ENCODE peak calls at places on chromosomes 1 and 21, in five cellular contexts. B is tibial artery, Q is brain microvascular endothelial cell, X is OCI-LY7, J is breast epithelium. I is an unnamed sample.

GRCh38 chr1:66335859-66336640 is 197.9 kb upstream of the SGIP1 start:
- DNase-seq in B (peak), J (peak), X (peak), Q (peak), I (peak)

GRCh38 chr1:22420456-22421053 is 31.1 kb upstream of the ZBTB40 start:
- DNase-seq in J (peak), Q (peak), X (peak), B (peak), I (peak)

GRCh38 chr1:20486457-20487235 is 636 bp upstream of the CAMK2N1 start:
- DNase-seq in J (peak), Q (no peak), B (no peak), X (no peak), I (peak)

GRCh38 chr1:64268653-64269557 is 65.5 kb downstream of the UBE2U start:
- DNase-seq in B (peak), Q (peak), X (peak), J (peak), I (peak)

GRCh38 chr1:159884296-159884695 is 15.7 kb downstream of the CFAP45 start:
- DNase-seq in B (no peak), J (no peak), X (no peak), Q (no peak), I (no peak)

GRCh38 chr1:199297174-199297573 is 658.3 kb downstream of the PTPRC start:
- DNase-seq in J (no peak), X (no peak), Q (no peak), B (no peak), I (no peak)

GRCh38 chr1:37149296-37149695 is 115.0 kb upstream of the GRIK3 start:
- DNase-seq in X (no peak), B (no peak), Q (no peak), J (no peak), I (no peak)

GRCh38 chr21:46226920-46227599 is 1.5 kb downstream of the LSS start:
- DNase-seq in B (no peak), Q (peak), X (peak), J (no peak), I (peak)

GRCh38 chr1:243230914-243231313 is 24.2 kb downstream of the CEP170 start:
- DNase-seq in X (peak), Q (no peak), J (no peak), B (no peak), I (peak)

GRCh38 chr1:237677979-237678378 is 212.7 kb downstream of the ZP4 start:
- DNase-seq in X (no peak), J (no peak), B (no peak), Q (peak), I (peak)

GRCh38 chr1:15584489-15585363 is at the start of gene AGMAT:
- DNase-seq in X (peak), J (no peak), B (no peak), Q (peak), I (peak)

GRCh38 chr1:227786673-227787512 is 28.6 kb upstream of the PRSS38 start:
- DNase-seq in X (no peak), J (peak), B (no peak), Q (no peak), I (no peak)

DNA sequence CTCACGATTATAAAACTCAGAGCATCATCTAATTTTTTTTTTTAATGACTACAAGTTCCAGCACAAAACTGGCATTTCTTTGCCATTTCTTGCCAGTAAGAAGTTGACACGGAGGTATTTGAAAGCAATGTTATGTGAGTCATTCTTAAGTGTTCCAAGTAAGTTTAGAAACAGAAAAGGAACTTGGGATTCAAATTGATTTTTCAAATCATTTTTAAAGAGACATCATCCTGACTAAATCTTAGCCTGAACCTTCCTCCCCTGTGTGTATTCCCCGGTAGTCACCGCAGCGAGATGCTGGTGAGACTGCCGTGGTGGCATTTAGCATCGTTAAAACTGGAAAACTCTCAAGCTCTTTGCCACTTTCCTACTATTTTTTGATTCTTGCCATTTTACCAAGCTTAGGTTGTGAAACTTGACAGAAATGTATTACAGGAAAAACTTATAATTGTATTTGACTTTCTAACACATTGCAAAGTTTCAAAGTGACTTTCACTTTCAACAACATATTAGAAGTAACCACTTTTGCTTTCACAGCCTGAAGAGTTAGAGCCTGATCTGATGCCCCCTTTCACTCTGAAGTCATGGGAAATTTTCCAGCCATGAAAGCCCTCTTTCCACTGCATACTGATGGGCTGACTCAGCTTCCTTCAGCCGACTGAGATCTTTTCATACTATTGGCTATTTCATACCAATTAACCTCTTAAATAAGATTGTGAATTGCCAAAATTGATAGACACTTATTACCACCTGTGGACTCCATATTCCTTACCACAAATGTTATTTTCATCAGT is 61.4 kb downstream of the OLFML2B start:
- DNase-seq in J (no peak), Q (peak), X (no peak), B (no peak), I (peak)
- TF ChIP-seq CTCF in J (no peak), Q (peak), X (no peak), B (no peak), I (no peak)

GRCh38 chr1:192552619-192553225 is 22.9 kb upstream of the RGS1 start:
- DNase-seq in X (no peak), Q (no peak), B (no peak), J (no peak), I (no peak)
- H3K4me3 ChIP-seq in X (no peak), Q (no peak), B (no peak), J (no peak), I (no peak)

GRCh38 chr1:109718495-109718894 is 6.4 kb downstream of the GSTM5 start:
- DNase-seq in B (no peak), X (no peak), Q (no peak), J (no peak), I (peak)
- TF ChIP-seq CTCF in B (no peak), X (peak), Q (no peak), J (no peak), I (no peak)

GRCh38 chr1:241998950-241999495 is at the start of gene MAP1LC3C:
- DNase-seq in Q (no peak), J (no peak), B (no peak), X (no peak), I (no peak)
- H3K4me3 ChIP-seq in Q (peak), J (peak), B (peak), X (no peak), I (peak)

GRCh38 chr1:161201828-161202712 is at the start of gene NDUFS2:
- DNase-seq in B (peak), Q (peak), J (peak), X (peak), I (peak)
- TF ChIP-seq CTCF in B (no peak), Q (peak), J (peak), X (peak), I (peak)

DNA sequence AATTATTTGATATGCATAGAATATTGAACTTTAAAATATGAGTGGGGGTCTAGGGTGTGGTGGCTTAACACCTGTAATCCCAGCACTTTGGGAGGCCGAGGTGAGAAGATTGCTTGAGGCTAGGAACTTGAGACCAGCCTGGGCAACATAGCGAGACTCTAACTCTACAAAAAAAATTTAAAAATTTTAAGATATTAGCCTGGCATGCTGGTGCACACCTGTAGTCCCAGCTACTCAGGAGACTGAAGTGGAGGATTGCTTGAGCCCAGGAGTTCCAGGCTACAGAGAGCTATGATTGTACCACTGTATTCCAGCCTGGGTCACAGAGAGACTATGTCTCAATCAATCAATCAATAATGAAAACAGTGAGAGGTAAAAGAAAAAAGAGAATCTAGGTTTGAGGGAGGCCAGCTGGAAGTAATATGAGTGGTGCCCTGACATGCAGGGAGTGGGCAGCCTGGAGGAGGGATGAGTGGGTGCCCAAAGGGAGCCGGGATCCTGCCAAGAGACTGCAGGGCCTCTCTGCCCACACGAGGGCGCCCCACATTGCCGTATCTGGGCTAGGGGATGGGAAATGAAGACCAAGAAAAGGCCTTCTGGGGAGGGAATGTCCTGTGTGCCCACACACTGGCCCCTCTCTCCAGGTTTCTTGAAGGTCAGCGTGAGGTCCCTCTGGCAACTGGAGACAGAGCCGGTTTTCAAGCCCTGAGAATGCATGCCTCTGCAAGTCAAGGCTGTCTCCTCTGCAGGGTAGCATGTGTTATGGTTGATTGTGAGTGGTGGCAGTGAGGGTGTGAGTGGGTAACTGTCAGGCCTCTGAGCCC is 93.9 kb upstream of the PPM1J start:
- DNase-seq in Q (peak), J (peak), B (no peak), X (peak), I (peak)
- H3K4me3 ChIP-seq in Q (no peak), J (no peak), B (no peak), X (no peak), I (no peak)

GRCh38 chr1:224747578-224747977 is 131.5 kb downstream of the CNIH3 start:
- DNase-seq in X (no peak), B (no peak), J (no peak), Q (peak), I (peak)

GRCh38 chr1:224739997-224740687 is 124.0 kb downstream of the CNIH3 start:
- DNase-seq in Q (no peak), J (no peak), X (peak), B (no peak), I (no peak)

GRCh38 chr1:224745388-224745787 is 129.3 kb downstream of the CNIH3 start:
- DNase-seq in B (no peak), J (no peak), Q (no peak), X (no peak), I (no peak)

GRCh38 chr1:224745924-224746323 is 129.8 kb downstream of the CNIH3 start:
- DNase-seq in X (no peak), J (no peak), B (no peak), Q (no peak), I (no peak)

GRCh38 chr1:224744521-224744920 is 128.4 kb downstream of the CNIH3 start:
- DNase-seq in B (no peak), J (no peak), X (no peak), Q (no peak), I (no peak)
- TF ChIP-seq CTCF in B (no peak), J (no peak), X (no peak), Q (no peak), I (no peak)

I was measured in fibroblast of mammary gland.